ENCODE peak calls at places on chromosomes 12 and 14, in four cellular contexts. R, O, P and T are unnamed samples.

GRCh38 chr12:109087250-109087649 is 6.0 kb downstream of the ALKBH2 start:
- DNase-seq in R (no peak), O (no peak), P (no peak), T (no peak)

GRCh38 chr12:63845726-63846125 is 1.2 kb downstream of the SRGAP1 start:
- DNase-seq in R (no peak), O (no peak), P (no peak), T (no peak)

GRCh38 chr12:101948365-101948764 is 71.0 kb downstream of the DRAM1 start:
- DNase-seq in R (no peak), O (no peak), P (no peak), T (no peak)

GRCh38 chr14:104891664-104892500 is 26.8 kb downstream of the CEP170B start:
- DNase-seq in R (no peak), O (no peak), P (no peak), T (no peak)

GRCh38 chr12:93167841-93168492 is 209.8 kb upstream of the NUDT4 start:
- DNase-seq in R (no peak), O (no peak), P (no peak), T (peak; percentile 49)

GRCh38 chr14:104396682-104397470 is 182.7 kb upstream of the C14orf180 start:
- DNase-seq in R (no peak), O (no peak), P (no peak), T (no peak)

GRCh38 chr12:46603776-46604456 is 221.9 kb downstream of the SLC38A4 start:
- DNase-seq in R (no peak), O (no peak), P (no peak), T (no peak)

GRCh38 chr12:23862746-23863145 is 86.7 kb downstream of the SOX5 start:
- DNase-seq in R (no peak), O (no peak), P (no peak), T (no peak)

GRCh38 chr12:125455556-125455955 is 390.3 kb downstream of the AACS start:
- DNase-seq in R (no peak), O (no peak), P (no peak), T (no peak)

GRCh38 chr12:23810327-23810902 is 139.1 kb downstream of the SOX5 start:
- DNase-seq in R (no peak), O (no peak), P (no peak), T (no peak)

GRCh38 chr12:13374783-13375182 is 178.3 kb downstream of the EMP1 start:
- DNase-seq in R (no peak), O (no peak), P (no peak), T (no peak)